ENCODE peak calls at places on chromosomes 13 and 19, in ten cellular contexts. One of them, this sample, is unnamed.

GRCh38 chr19:38233740-38234251 is 9.8 kb upstream of the DPF1 start:
- DNase-seq in Caco-2: peak; percentile 80
- DNase-seq in IMR-90: peak; percentile 59
- DNase-seq in left ventricle myocardium inferior: peak; percentile 83
- DNase-seq in astrocyte: no peak
- DNase-seq in stomach: peak; percentile 90
- DNase-seq in bronchial epithelial cell: peak; percentile 47
- DNase-seq in SK-N-SH: peak; percentile 88
- DNase-seq in MM.1S: peak; percentile 62
- DNase-seq in mammary epithelial cell: peak; percentile 48
- DNase-seq in this sample: no peak

GRCh38 chr19:8302357-8302691 is 5.8 kb downstream of the CD320 start:
- DNase-seq in bronchial epithelial cell: no peak
- DNase-seq in IMR-90: no peak
- DNase-seq in mammary epithelial cell: no peak
- DNase-seq in left ventricle myocardium inferior: peak; percentile 79
- DNase-seq in MM.1S: no peak
- DNase-seq in SK-N-SH: no peak
- DNase-seq in Caco-2: peak; percentile 22
- DNase-seq in stomach: peak; percentile 27
- DNase-seq in astrocyte: no peak
- DNase-seq in this sample: no peak

GRCh38 chr13:90105276-90105675 is 1242.2 kb upstream of the MIR17HG start:
- DNase-seq in MM.1S: no peak
- DNase-seq in left ventricle myocardium inferior: no peak
- DNase-seq in bronchial epithelial cell: peak; percentile 87
- DNase-seq in stomach: no peak
- DNase-seq in IMR-90: no peak
- DNase-seq in SK-N-SH: no peak
- DNase-seq in Caco-2: no peak
- DNase-seq in mammary epithelial cell: peak; percentile 75
- DNase-seq in astrocyte: peak; percentile 71
- DNase-seq in this sample: peak; percentile 12

GRCh38 chr13:97141564-97142005 is 80.5 kb upstream of the MBNL2 start:
- DNase-seq in bronchial epithelial cell: peak; percentile 95
- DNase-seq in MM.1S: no peak
- DNase-seq in astrocyte: peak; percentile 85
- DNase-seq in SK-N-SH: no peak
- DNase-seq in IMR-90: peak; percentile 94
- DNase-seq in Caco-2: peak; percentile 95
- DNase-seq in mammary epithelial cell: peak; percentile 91
- DNase-seq in stomach: peak; percentile 56
- DNase-seq in left ventricle myocardium inferior: no peak
- DNase-seq in this sample: peak; percentile 82

GRCh38 chr19:46586294-46586693 is 14.8 kb upstream of the CALM3 start:
- DNase-seq in stomach: no peak
- DNase-seq in left ventricle myocardium inferior: no peak
- DNase-seq in IMR-90: no peak
- DNase-seq in mammary epithelial cell: no peak
- DNase-seq in Caco-2: no peak
- DNase-seq in bronchial epithelial cell: peak; percentile 5
- DNase-seq in astrocyte: no peak
- DNase-seq in MM.1S: no peak
- DNase-seq in SK-N-SH: no peak
- DNase-seq in this sample: no peak

GRCh38 chr13:74052402-74052928 is 81.7 kb downstream of the KLF12 start:
- DNase-seq in astrocyte: no peak
- DNase-seq in left ventricle myocardium inferior: no peak
- DNase-seq in bronchial epithelial cell: peak; percentile 70
- DNase-seq in Caco-2: no peak
- DNase-seq in stomach: peak; percentile 88
- DNase-seq in SK-N-SH: no peak
- DNase-seq in mammary epithelial cell: no peak
- DNase-seq in MM.1S: no peak
- DNase-seq in IMR-90: no peak
- DNase-seq in this sample: no peak

GRCh38 chr13:19680751-19681150 is 47.3 kb downstream of the MPHOSPH8 start:
- DNase-seq in Caco-2: no peak
- DNase-seq in left ventricle myocardium inferior: no peak
- DNase-seq in SK-N-SH: no peak
- DNase-seq in IMR-90: peak; percentile 60
- DNase-seq in astrocyte: no peak
- DNase-seq in bronchial epithelial cell: no peak
- DNase-seq in MM.1S: no peak
- DNase-seq in mammary epithelial cell: no peak
- DNase-seq in stomach: no peak
- DNase-seq in this sample: no peak

GRCh38 chr19:44753932-44754742 is 5.6 kb downstream of the BCL3 start:
- DNase-seq in left ventricle myocardium inferior: peak; percentile 96
- DNase-seq in SK-N-SH: peak; percentile 72
- DNase-seq in IMR-90: peak; percentile 77
- DNase-seq in MM.1S: peak; percentile 85
- DNase-seq in astrocyte: peak; percentile 82
- DNase-seq in mammary epithelial cell: peak; percentile 72
- DNase-seq in bronchial epithelial cell: peak; percentile 71
- DNase-seq in Caco-2: no peak
- DNase-seq in stomach: peak; percentile 96
- DNase-seq in this sample: no peak

GRCh38 chr13:37141011-37141410 is 35.5 kb upstream of the CSNK1A1L start:
- DNase-seq in stomach: no peak
- DNase-seq in SK-N-SH: no peak
- DNase-seq in IMR-90: no peak
- DNase-seq in Caco-2: no peak
- DNase-seq in mammary epithelial cell: no peak
- DNase-seq in left ventricle myocardium inferior: no peak
- DNase-seq in bronchial epithelial cell: no peak
- DNase-seq in MM.1S: no peak
- DNase-seq in astrocyte: peak; percentile 88
- DNase-seq in this sample: no peak

GRCh38 chr19:31548941-31549340 is 199.7 kb upstream of the TSHZ3 start:
- DNase-seq in left ventricle myocardium inferior: peak; percentile 18
- DNase-seq in IMR-90: peak; percentile 44
- DNase-seq in bronchial epithelial cell: no peak
- DNase-seq in SK-N-SH: no peak
- DNase-seq in stomach: no peak
- DNase-seq in astrocyte: no peak
- DNase-seq in Caco-2: no peak
- DNase-seq in mammary epithelial cell: peak; percentile 6
- DNase-seq in MM.1S: no peak
- DNase-seq in this sample: no peak

GRCh38 chr13:34065915-34066314 is 248.0 kb downstream of the RFC3 start:
- DNase-seq in left ventricle myocardium inferior: no peak
- DNase-seq in IMR-90: no peak
- DNase-seq in astrocyte: no peak
- DNase-seq in bronchial epithelial cell: peak; percentile 89
- DNase-seq in MM.1S: no peak
- DNase-seq in SK-N-SH: no peak
- DNase-seq in mammary epithelial cell: peak; percentile 86
- DNase-seq in Caco-2: peak; percentile 43
- DNase-seq in stomach: no peak
- DNase-seq in this sample: no peak

DNA sequence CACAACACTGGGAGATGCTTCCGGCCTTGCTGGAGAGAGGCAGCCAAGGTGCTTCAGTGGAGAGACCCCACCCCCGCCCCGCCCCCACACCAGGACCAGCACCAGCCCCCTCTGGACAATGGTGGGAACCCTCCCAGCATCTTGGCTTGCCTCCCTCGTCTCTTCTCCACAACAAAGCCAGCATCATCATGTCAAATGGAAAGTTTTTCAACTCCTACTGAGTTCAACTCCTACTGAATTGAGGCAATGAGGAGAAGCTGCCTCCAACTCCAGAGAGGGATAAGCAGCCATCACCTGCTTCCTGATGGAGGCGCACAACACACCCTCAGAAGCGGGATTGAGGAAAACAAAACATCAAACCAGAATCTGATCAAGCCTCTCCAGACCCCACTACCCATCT is 12.8 kb downstream of the DEDD2 start:
- DNase-seq in MM.1S: no peak
- DNase-seq in mammary epithelial cell: no peak
- DNase-seq in stomach: no peak
- DNase-seq in Caco-2: no peak
- DNase-seq in left ventricle myocardium inferior: no peak
- DNase-seq in astrocyte: no peak
- DNase-seq in SK-N-SH: no peak
- DNase-seq in bronchial epithelial cell: no peak
- DNase-seq in IMR-90: no peak
- DNase-seq in this sample: no peak
- H3K36me3 ChIP-seq in MM.1S: peaks cover 14% of the 10 kb centered on the region
- H3K36me3 ChIP-seq in mammary epithelial cell: peaks cover 19% of the 10 kb centered on the region
- H3K36me3 ChIP-seq in stomach: peaks cover 100% of the 10 kb centered on the region
- H3K36me3 ChIP-seq in Caco-2: peaks cover 5% of the 10 kb centered on the region
- H3K36me3 ChIP-seq in left ventricle myocardium inferior: peaks cover 77% of the 10 kb centered on the region
- H3K36me3 ChIP-seq in astrocyte: peaks cover 11% of the 10 kb centered on the region
- H3K36me3 ChIP-seq in SK-N-SH: peaks cover 17% of the 10 kb centered on the region
- H3K36me3 ChIP-seq in bronchial epithelial cell: peaks cover 25% of the 10 kb centered on the region
- H3K36me3 ChIP-seq in IMR-90: peaks cover 57% of the 10 kb centered on the region
- H3K36me3 ChIP-seq in this sample: peaks cover 4% of the 10 kb centered on the region

DNA sequence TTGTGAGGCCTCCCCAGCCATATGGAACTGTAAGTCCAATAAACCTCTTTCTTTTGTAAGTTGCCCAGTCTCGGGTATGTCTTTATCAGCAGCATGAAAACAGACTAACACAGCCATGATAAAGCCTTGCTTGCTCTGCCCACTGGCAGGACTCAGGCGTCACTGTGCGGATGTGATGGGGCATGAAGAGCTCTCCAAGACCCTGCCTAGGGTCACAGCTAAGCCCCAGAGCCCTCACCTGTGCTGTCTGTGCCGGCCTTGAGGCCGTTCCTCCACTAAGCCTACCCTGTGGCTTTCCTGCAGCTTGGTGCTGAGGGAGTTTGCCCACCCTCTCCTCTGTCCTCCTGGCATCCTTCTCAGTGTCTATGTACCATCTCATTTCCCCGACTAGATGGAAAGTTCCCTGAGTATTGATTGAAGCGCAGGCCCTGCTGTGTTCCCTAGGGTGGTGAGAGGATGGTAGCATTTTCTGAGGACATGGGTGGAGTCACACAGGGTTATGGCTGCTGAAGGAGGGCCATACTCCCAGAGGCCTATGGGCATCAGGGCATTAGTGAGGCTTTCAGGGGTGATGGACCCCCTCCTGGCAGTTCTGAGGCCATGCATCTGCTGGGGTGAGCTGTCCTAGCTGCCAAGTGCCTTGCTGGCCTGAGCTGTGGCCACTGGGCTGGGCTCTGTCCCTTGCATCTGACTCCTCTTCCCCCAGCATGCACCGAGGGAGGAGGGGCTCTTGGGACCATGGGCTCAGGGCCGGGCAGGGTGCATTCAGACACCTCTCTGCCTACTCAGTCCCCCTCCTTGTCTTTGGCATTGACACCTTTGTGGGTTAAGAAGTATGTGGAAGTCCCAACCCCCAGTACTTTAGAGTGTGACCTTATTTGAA is 75.3 kb downstream of the TEX29 start:
- DNase-seq in bronchial epithelial cell: no peak
- DNase-seq in IMR-90: no peak
- DNase-seq in stomach: peak; percentile 9
- DNase-seq in mammary epithelial cell: no peak
- DNase-seq in MM.1S: no peak
- DNase-seq in Caco-2: no peak
- DNase-seq in left ventricle myocardium inferior: no peak
- DNase-seq in SK-N-SH: no peak
- DNase-seq in astrocyte: no peak
- DNase-seq in this sample: no peak
- TF ChIP-seq CTCF in bronchial epithelial cell: no peak
- TF ChIP-seq CTCF in IMR-90: no peak
- TF ChIP-seq CTCF in stomach: no peak
- TF ChIP-seq CTCF in mammary epithelial cell: no peak
- TF ChIP-seq CTCF in MM.1S: no peak
- TF ChIP-seq CTCF in Caco-2: no peak
- TF ChIP-seq CTCF in left ventricle myocardium inferior: no peak
- TF ChIP-seq CTCF in SK-N-SH: no peak
- TF ChIP-seq CTCF in astrocyte: no peak
- TF ChIP-seq CTCF in this sample: no peak

DNA sequence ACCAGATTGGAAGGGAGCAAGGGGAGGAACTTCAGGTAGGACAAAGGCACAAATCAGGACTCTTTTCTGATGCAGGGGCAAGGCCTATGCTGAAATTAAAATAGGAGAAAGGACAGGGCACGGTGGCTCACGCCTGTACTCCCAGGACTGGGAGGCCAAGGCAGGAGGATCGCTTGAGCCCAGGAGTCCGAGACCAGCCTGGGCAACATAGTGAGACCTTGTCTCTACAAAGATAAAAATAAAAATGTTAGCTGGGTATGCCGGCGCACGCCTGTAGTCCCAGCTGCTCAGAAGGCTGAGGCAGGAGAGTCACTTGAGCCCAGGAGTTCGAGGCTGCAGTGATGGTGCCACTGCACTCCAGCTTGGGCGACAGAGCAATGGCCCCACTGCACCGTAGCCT is 5.7 kb downstream of the SLC17A7 start:
- DNase-seq in stomach: no peak
- DNase-seq in left ventricle myocardium inferior: no peak
- DNase-seq in astrocyte: no peak
- DNase-seq in SK-N-SH: no peak
- DNase-seq in bronchial epithelial cell: no peak
- DNase-seq in IMR-90: no peak
- DNase-seq in mammary epithelial cell: no peak
- DNase-seq in Caco-2: no peak
- DNase-seq in MM.1S: no peak
- DNase-seq in this sample: no peak
- H3K27me3 ChIP-seq in stomach: peaks cover 98% of the 10 kb centered on the region
- H3K27me3 ChIP-seq in left ventricle myocardium inferior: peaks cover 100% of the 10 kb centered on the region
- H3K27me3 ChIP-seq in astrocyte: peaks cover 85% of the 10 kb centered on the region
- H3K27me3 ChIP-seq in SK-N-SH: peaks cover 96% of the 10 kb centered on the region
- H3K27me3 ChIP-seq in bronchial epithelial cell: peaks cover 55% of the 10 kb centered on the region
- H3K27me3 ChIP-seq in IMR-90: peaks cover 98% of the 10 kb centered on the region
- H3K27me3 ChIP-seq in mammary epithelial cell: peaks cover 28% of the 10 kb centered on the region
- H3K27me3 ChIP-seq in Caco-2: peaks cover 2% of the 10 kb centered on the region
- H3K27me3 ChIP-seq in MM.1S: peaks cover 98% of the 10 kb centered on the region
- H3K27me3 ChIP-seq in this sample: peaks cover 98% of the 10 kb centered on the region

GRCh38 chr19:56097306-56097705 is 23.8 kb downstream of the ZNF787 start:
- DNase-seq in Caco-2: no peak
- DNase-seq in stomach: no peak
- DNase-seq in bronchial epithelial cell: no peak
- DNase-seq in SK-N-SH: no peak
- DNase-seq in MM.1S: no peak
- DNase-seq in IMR-90: no peak
- DNase-seq in mammary epithelial cell: no peak
- DNase-seq in astrocyte: no peak
- DNase-seq in left ventricle myocardium inferior: peak; percentile 27
- DNase-seq in this sample: no peak

GRCh38 chr19:56099638-56100539 is 21.2 kb downstream of the ZNF787 start:
- DNase-seq in MM.1S: no peak
- DNase-seq in stomach: no peak
- DNase-seq in IMR-90: no peak
- DNase-seq in mammary epithelial cell: no peak
- DNase-seq in bronchial epithelial cell: no peak
- DNase-seq in Caco-2: no peak
- DNase-seq in left ventricle myocardium inferior: no peak
- DNase-seq in astrocyte: no peak
- DNase-seq in SK-N-SH: no peak
- DNase-seq in this sample: no peak

GRCh38 chr19:56097776-56098175 is 23.3 kb downstream of the ZNF787 start:
- DNase-seq in MM.1S: no peak
- DNase-seq in left ventricle myocardium inferior: peak; percentile 3
- DNase-seq in Caco-2: no peak
- DNase-seq in IMR-90: no peak
- DNase-seq in bronchial epithelial cell: no peak
- DNase-seq in astrocyte: no peak
- DNase-seq in SK-N-SH: no peak
- DNase-seq in mammary epithelial cell: no peak
- DNase-seq in stomach: no peak
- DNase-seq in this sample: no peak

GRCh38 chr19:56101095-56101494 is 20.0 kb downstream of the ZNF787 start:
- DNase-seq in MM.1S: no peak
- DNase-seq in SK-N-SH: no peak
- DNase-seq in astrocyte: no peak
- DNase-seq in left ventricle myocardium inferior: no peak
- DNase-seq in bronchial epithelial cell: no peak
- DNase-seq in mammary epithelial cell: no peak
- DNase-seq in IMR-90: no peak
- DNase-seq in stomach: no peak
- DNase-seq in Caco-2: no peak
- DNase-seq in this sample: no peak

GRCh38 chr19:56098731-56099577 is 22.1 kb downstream of the ZNF787 start:
- DNase-seq in astrocyte: no peak
- DNase-seq in MM.1S: no peak
- DNase-seq in Caco-2: no peak
- DNase-seq in mammary epithelial cell: no peak
- DNase-seq in SK-N-SH: no peak
- DNase-seq in bronchial epithelial cell: no peak
- DNase-seq in stomach: no peak
- DNase-seq in IMR-90: no peak
- DNase-seq in left ventricle myocardium inferior: no peak
- DNase-seq in this sample: no peak
- H3K36me3 ChIP-seq in astrocyte: no peaks in the 10 kb centered on the region
- H3K36me3 ChIP-seq in MM.1S: peaks cover 3% of the 10 kb centered on the region
- H3K36me3 ChIP-seq in Caco-2: peaks cover 4% of the 10 kb centered on the region
- H3K36me3 ChIP-seq in mammary epithelial cell: peaks cover 6% of the 10 kb centered on the region
- H3K36me3 ChIP-seq in SK-N-SH: peaks cover 3% of the 10 kb centered on the region
- H3K36me3 ChIP-seq in bronchial epithelial cell: peaks cover 14% of the 10 kb centered on the region
- H3K36me3 ChIP-seq in stomach: peaks cover 89% of the 10 kb centered on the region
- H3K36me3 ChIP-seq in IMR-90: peaks cover 47% of the 10 kb centered on the region
- H3K36me3 ChIP-seq in left ventricle myocardium inferior: peaks cover 25% of the 10 kb centered on the region
- H3K36me3 ChIP-seq in this sample: peaks cover 1% of the 10 kb centered on the region

This sample was measured in kidney epithelial cell.